ENCODE peak calls at places on chromosome 18, in five cellular contexts. C is dorsolateral prefrontal cortex, J is COR-L47, P is Daoy, U is GM04504. D is an unnamed sample.

GRCh38 chr18:59451073-59451472 is 92.0 kb upstream of the LMAN1 start:
- DNase-seq in C (no peak), J (no peak), P (no peak), U (no peak), D (no peak)

GRCh38 chr18:7064346-7064745 is 53.3 kb downstream of the LAMA1 start:
- DNase-seq in C (no peak), J (no peak), P (no peak), U (no peak), D (no peak)

GRCh38 chr18:12405066-12405465 is 2.7 kb upstream of the PRELID3A start:
- DNase-seq in C (no peak), J (no peak), P (no peak), U (no peak), D (no peak)

GRCh38 chr18:70461323-70462077 is 172.7 kb downstream of the SOCS6 start:
- DNase-seq in C (no peak), J (no peak), P (no peak), U (no peak), D (no peak)

GRCh38 chr18:12315911-12316310 is 7.9 kb downstream of the TUBB6 start:
- DNase-seq in C (no peak), J (no peak), P (no peak), U (no peak), D (no peak)

GRCh38 chr18:46518438-46518837 is 138.6 kb downstream of the LOXHD1 start:
- DNase-seq in C (no peak), J (no peak), P (no peak), U (no peak), D (no peak)

GRCh38 chr18:46590103-46590502 is 66.9 kb downstream of the LOXHD1 start:
- DNase-seq in C (no peak), J (no peak), P (no peak), U (no peak), D (no peak)

GRCh38 chr18:30288662-30289414 is 753.7 kb downstream of the DSC3 start:
- DNase-seq in C (no peak), J (no peak), P (no peak), U (no peak), D (no peak)

GRCh38 chr18:36066001-36066400 is 1.4 kb downstream of the RPRD1A start:
- DNase-seq in C (no peak), J (no peak), P (no peak), U (no peak), D (no peak)

GRCh38 chr18:36850527-36851201 is 21.7 kb downstream of the KIAA1328 start:
- DNase-seq in C (no peak), J (no peak), P (peak), U (peak), D (no peak)

GRCh38 chr18:69230204-69230603 is 170.5 kb upstream of the DOK6 start:
- DNase-seq in C (no peak), J (no peak), P (no peak), U (no peak), D (no peak)

GRCh38 chr18:51149605-51150429 is 47.7 kb downstream of the MEX3C start:
- DNase-seq in C (no peak), J (no peak), P (peak), U (peak), D (no peak)

GRCh38 chr18:45107425-45107824 is 426.7 kb downstream of the SETBP1 start:
- DNase-seq in C (no peak), J (no peak), P (no peak), U (peak), D (no peak)

GRCh38 chr18:3456686-3457069 is 6.7 kb downstream of the TGIF1 start:
- DNase-seq in C (no peak), J (peak), P (no peak), U (no peak), D (no peak)

GRCh38 chr18:44321868-44322590 is 358.7 kb upstream of the SETBP1 start:
- DNase-seq in C (no peak), J (no peak), P (no peak), U (no peak), D (no peak)

GRCh38 chr18:55290898-55291297 is 297.1 kb downstream of the TCF4 start:
- DNase-seq in C (no peak), J (no peak), P (peak), U (no peak), D (no peak)

GRCh38 chr18:79366177-79367094 is 29.3 kb upstream of the NFATC1 start:
- DNase-seq in C (no peak), J (no peak), P (no peak), U (peak), D (no peak)

GRCh38 chr18:41655074-41655473 is 300.0 kb upstream of the PIK3C3 start:
- DNase-seq in C (no peak), J (no peak), P (no peak), U (no peak), D (no peak)

GRCh38 chr18:34740101-34740500 is 30.0 kb downstream of the DTNA start:
- DNase-seq in C (no peak), J (no peak), P (no peak), U (no peak), D (no peak)

GRCh38 chr18:75970212-75970611 is 524.8 kb downstream of the ZNF516 start:
- DNase-seq in C (no peak), J (no peak), P (no peak), U (no peak), D (no peak)

GRCh38 chr18:69567813-69568488 is 167.3 kb downstream of the DOK6 start:
- DNase-seq in C (no peak), J (peak), P (no peak), U (no peak), D (no peak)

GRCh38 chr18:69538849-69539248 is 138.2 kb downstream of the DOK6 start:
- DNase-seq in C (no peak), J (no peak), P (no peak), U (peak), D (no peak)

GRCh38 chr18:79599503-79599931 is 80.1 kb upstream of the CTDP1 start:
- DNase-seq in C (no peak), J (no peak), P (peak), U (peak), D (peak)

GRCh38 chr18:28044036-28044435 is 132.9 kb downstream of the CDH2 start:
- DNase-seq in C (no peak), J (no peak), P (no peak), U (no peak), D (peak)

GRCh38 chr18:57767259-57768050 is 35.7 kb downstream of the ATP8B1 start:
- DNase-seq in C (no peak), J (no peak), P (no peak), U (no peak), D (no peak)

GRCh38 chr18:37778417-37779165 is 213.0 kb upstream of the CELF4 start:
- DNase-seq in C (peak), J (peak), P (peak), U (no peak), D (peak)

GRCh38 chr18:34329840-34330239 is 105.1 kb upstream of the NOL4 start:
- DNase-seq in C (no peak), J (no peak), P (no peak), U (no peak), D (no peak)

GRCh38 chr18:54217624-54218023 is 6.8 kb downstream of the MBD2 start:
- DNase-seq in C (no peak), J (no peak), P (no peak), U (no peak), D (no peak)

GRCh38 chr18:6414118-6414722 is 491 bp downstream of the L3MBTL4 start:
- DNase-seq in C (peak), J (peak), P (peak), U (no peak), D (peak)

GRCh38 chr18:62715829-62716678 is 713 bp downstream of the PHLPP1 start:
- DNase-seq in C (no peak), J (peak), P (peak), U (no peak), D (peak)

GRCh38 chr18:10748641-10749040 is 222.8 kb downstream of the NAPG start:
- DNase-seq in C (no peak), J (no peak), P (no peak), U (no peak), D (no peak)

GRCh38 chr18:3388980-3389379 is 61.0 kb upstream of the TGIF1 start:
- DNase-seq in C (no peak), J (no peak), P (no peak), U (no peak), D (no peak)